ENCODE peak calls at places on chromosomes 7 and 10, in ten cellular contexts. J, F, T, Y, H, Z, D, I, U and X are unnamed samples.

GRCh38 chr10:28684986-28685580 is 7.8 kb downstream of the BAMBI start:
- DNase-seq in U (no peak), T (no peak), J (no peak), H (no peak), Y (no peak), F (no peak), D (no peak), Z (no peak), I (no peak), X (no peak)

GRCh38 chr7:75740846-75741497 is 2.2 kb upstream of the HIP1 start:
- DNase-seq in F (peak), T (peak), Y (peak), J (no peak), Z (peak), D (no peak), I (no peak), H (peak), U (peak), X (peak)

GRCh38 chr7:144842377-144842851 is 6.6 kb upstream of the TPK1 start:
- DNase-seq in F (peak), Z (peak), Y (peak), U (peak), J (no peak), T (no peak), I (no peak), D (no peak), H (no peak), X (peak)

GRCh38 chr10:130013263-130013937 is 49.3 kb upstream of the EBF3 start:
- DNase-seq in T (no peak), H (no peak), F (no peak), U (no peak), J (no peak), Z (no peak), Y (no peak), I (no peak), D (no peak), X (no peak)

GRCh38 chr10:110495731-110496552 is 1.8 kb upstream of the DUSP5 start:
- DNase-seq in Y (peak), U (no peak), I (peak), F (no peak), D (no peak), J (peak), T (no peak), H (no peak), Z (peak), X (no peak)

GRCh38 chr10:30111340-30111980 is 52.1 kb upstream of the JCAD start:
- DNase-seq in U (no peak), I (no peak), D (no peak), Z (no peak), H (no peak), Y (no peak), F (no peak), J (peak), T (no peak), X (no peak)

GRCh38 chr10:73131913-73132686 is 21.8 kb downstream of the NUDT13 start:
- DNase-seq in H (peak), Z (no peak), D (peak), F (no peak), I (no peak), Y (no peak), U (no peak), J (no peak), T (no peak), X (no peak)

GRCh38 chr10:84139126-84140035 is at the start of gene GHITM:
- DNase-seq in T (peak), Z (peak), H (peak), I (peak), J (peak), D (peak), F (peak), U (peak), Y (peak), X (peak)

GRCh38 chr10:5591336-5591824 is 66.6 kb downstream of the CALML3 start:
- DNase-seq in I (no peak), D (peak), T (no peak), Z (no peak), J (no peak), F (no peak), U (no peak), Y (no peak), H (peak), X (no peak)

GRCh38 chr10:71638577-71639411 is 80.8 kb downstream of the C10orf105 start:
- DNase-seq in T (no peak), Z (peak), J (no peak), F (no peak), U (peak), I (no peak), D (peak), Y (peak), H (peak), X (peak)

GRCh38 chr7:157895520-157896375 is 558.9 kb downstream of the DNAJB6 start:
- DNase-seq in Y (no peak), H (no peak), D (no peak), T (no peak), F (no peak), J (no peak), I (no peak), U (no peak), Z (no peak), X (no peak)

GRCh38 chr7:54581511-54581910 is 39.3 kb downstream of the VSTM2A start:
- DNase-seq in Y (no peak), J (no peak), U (no peak), Z (no peak), I (no peak), D (no peak), H (no peak), F (no peak), T (no peak), X (no peak)

GRCh38 chr10:98172495-98172894 is 38.0 kb downstream of the R3HCC1L start:
- DNase-seq in D (no peak), H (no peak), F (no peak), Y (no peak), T (no peak), J (no peak), I (no peak), Z (no peak), U (no peak), X (no peak)

GRCh38 chr7:75842836-75843446 is 29.3 kb upstream of the CCL24 start:
- DNase-seq in Y (peak), D (no peak), F (no peak), U (no peak), Z (no peak), H (peak), T (peak), J (peak), I (no peak), X (peak)

GRCh38 chr7:95577137-95577536 is 19.2 kb downstream of the PDK4 start:
- DNase-seq in T (no peak), D (no peak), I (no peak), Z (no peak), H (no peak), J (no peak), F (peak), Y (no peak), U (no peak), X (no peak)

GRCh38 chr7:22128528-22128920 is 182.8 kb upstream of the CDCA7L start:
- DNase-seq in J (no peak), Y (no peak), T (no peak), U (no peak), F (no peak), I (no peak), H (no peak), D (no peak), Z (no peak), X (no peak)

GRCh38 chr7:121334875-121335648 is 6.3 kb downstream of the WNT16 start:
- DNase-seq in F (no peak), T (no peak), U (no peak), I (no peak), Y (no peak), J (peak), D (no peak), H (no peak), Z (no peak), X (no peak)

GRCh38 chr10:31803606-31804195 is 124.9 kb downstream of the ARHGAP12 start:
- DNase-seq in T (no peak), I (no peak), J (no peak), F (no peak), H (no peak), D (no peak), Y (no peak), U (no peak), Z (no peak), X (no peak)

GRCh38 chr10:97522937-97523336 is 24.2 kb downstream of the UBTD1 start:
- DNase-seq in H (no peak), T (no peak), Y (no peak), D (no peak), U (no peak), F (no peak), Z (no peak), I (no peak), J (no peak), X (no peak)

GRCh38 chr10:132685121-132685891 is 100.6 kb downstream of the NKX6-2 start:
- DNase-seq in J (peak), D (peak), Y (peak), F (no peak), Z (peak), U (peak), T (no peak), H (peak), I (no peak), X (peak)

GRCh38 chr10:103192451-103193106 is 493 bp downstream of the NT5C2 start:
- DNase-seq in F (peak), T (no peak), H (peak), J (peak), U (peak), I (peak), Z (peak), D (peak), Y (peak), X (peak)

GRCh38 chr7:2843711-2844152 is 376 bp downstream of the GNA12 start:
- DNase-seq in I (peak), D (peak), F (peak), U (peak), J (peak), Z (peak), T (no peak), Y (no peak), H (no peak), X (peak)

GRCh38 chr10:75651452-75651851 is 220.0 kb downstream of the LRMDA start:
- DNase-seq in J (no peak), Y (no peak), Z (peak), I (peak), H (peak), U (no peak), T (no peak), F (no peak), D (no peak), X (peak)

GRCh38 chr10:5502903-5503835 is 3.8 kb upstream of the CALML5 start:
- DNase-seq in I (peak), J (no peak), T (no peak), U (peak), F (no peak), Z (peak), D (no peak), Y (peak), H (no peak), X (no peak)

GRCh38 chr7:95545007-95545615 is 51.2 kb downstream of the PDK4 start:
- DNase-seq in F (peak), Y (peak), D (no peak), H (peak), I (peak), T (no peak), J (peak), Z (peak), U (peak), X (peak)

GRCh38 chr10:11245510-11245909 is 227.8 kb downstream of the CELF2 start:
- DNase-seq in U (no peak), F (no peak), Z (no peak), D (no peak), T (peak), Y (no peak), I (no peak), J (no peak), H (no peak), X (peak)

GRCh38 chr7:47537716-47538640 is 43.9 kb downstream of the TNS3 start:
- DNase-seq in U (no peak), D (no peak), Y (no peak), H (no peak), F (no peak), J (no peak), T (no peak), Z (no peak), I (no peak), X (no peak)

GRCh38 chr7:461453-462172 is 58.0 kb downstream of the PDGFA start:
- DNase-seq in I (peak), Z (no peak), T (no peak), D (peak), F (peak), J (no peak), H (peak), Y (no peak), U (no peak), X (no peak)

GRCh38 chr7:71682181-71682580 is 550.2 kb downstream of the GALNT17 start:
- DNase-seq in U (no peak), J (no peak), Z (no peak), H (no peak), Y (no peak), D (no peak), I (no peak), F (no peak), T (no peak), X (no peak)

GRCh38 chr7:55074008-55074499 is 55.2 kb downstream of the EGFR start:
- DNase-seq in I (no peak), F (peak), T (peak), Z (peak), D (no peak), Y (peak), H (peak), J (peak), U (no peak), X (no peak)

GRCh38 chr7:105015631-105015965 is 1.6 kb downstream of the KMT2E start:
- DNase-seq in T (no peak), D (no peak), U (no peak), Z (peak), Y (peak), F (no peak), H (no peak), I (peak), J (peak), X (peak)

GRCh38 chr7:155544485-155544884 is 1.9 kb downstream of the CNPY1 start:
- DNase-seq in D (no peak), Z (no peak), I (no peak), Y (no peak), H (no peak), J (no peak), U (no peak), F (no peak), T (no peak), X (no peak)

GRCh38 chr10:70650751-70651150 is 21.6 kb upstream of the ADAMTS14 start:
- DNase-seq in U (no peak), F (no peak), D (no peak), Z (no peak), I (no peak), H (no peak), T (no peak), Y (no peak), J (no peak), X (no peak)

DNA sequence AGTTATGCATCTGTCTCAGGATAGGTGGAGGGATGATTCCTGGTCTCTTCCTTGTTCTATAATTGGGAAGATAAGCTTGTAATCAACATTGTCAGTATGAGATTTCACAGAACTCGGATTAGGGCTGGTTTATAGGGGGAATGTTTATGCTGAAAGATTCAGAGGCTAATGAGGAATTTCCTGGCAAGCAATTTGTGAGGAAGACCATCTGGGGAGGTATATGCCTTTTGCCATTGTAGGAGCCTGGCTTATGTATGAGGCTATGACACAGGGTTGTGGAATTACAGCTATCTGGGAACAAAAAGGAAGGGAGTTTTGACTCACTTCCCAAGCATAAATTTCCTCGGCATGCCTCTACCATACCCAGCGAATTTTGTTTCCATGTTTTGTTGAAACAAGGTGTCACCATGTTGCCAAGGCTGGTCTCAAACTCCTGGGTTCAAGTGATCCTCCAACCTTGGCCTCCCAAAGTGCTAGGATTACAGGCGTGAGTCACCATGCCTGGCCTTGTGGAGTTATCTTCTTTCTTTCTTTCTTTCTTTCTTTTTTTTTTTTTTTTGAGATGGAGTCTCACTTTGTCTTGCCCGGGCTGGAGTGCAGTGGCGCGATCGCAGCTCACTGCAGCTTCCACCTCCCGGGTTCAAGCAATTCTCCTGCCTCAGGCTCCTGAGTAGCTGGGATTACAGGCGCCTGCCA is 1.6 kb upstream of the COPS6 start:
- DNase-seq in Y (no peak), D (no peak), T (no peak), I (no peak), J (peak), U (no peak), F (peak), Z (no peak), H (no peak), X (no peak)
- TF ChIP-seq POLR2A in Y (no peak), D (no peak), T (no peak), I (no peak), J (no peak), U (no peak), F (no peak), Z (no peak), H (no peak), X (no peak)

DNA sequence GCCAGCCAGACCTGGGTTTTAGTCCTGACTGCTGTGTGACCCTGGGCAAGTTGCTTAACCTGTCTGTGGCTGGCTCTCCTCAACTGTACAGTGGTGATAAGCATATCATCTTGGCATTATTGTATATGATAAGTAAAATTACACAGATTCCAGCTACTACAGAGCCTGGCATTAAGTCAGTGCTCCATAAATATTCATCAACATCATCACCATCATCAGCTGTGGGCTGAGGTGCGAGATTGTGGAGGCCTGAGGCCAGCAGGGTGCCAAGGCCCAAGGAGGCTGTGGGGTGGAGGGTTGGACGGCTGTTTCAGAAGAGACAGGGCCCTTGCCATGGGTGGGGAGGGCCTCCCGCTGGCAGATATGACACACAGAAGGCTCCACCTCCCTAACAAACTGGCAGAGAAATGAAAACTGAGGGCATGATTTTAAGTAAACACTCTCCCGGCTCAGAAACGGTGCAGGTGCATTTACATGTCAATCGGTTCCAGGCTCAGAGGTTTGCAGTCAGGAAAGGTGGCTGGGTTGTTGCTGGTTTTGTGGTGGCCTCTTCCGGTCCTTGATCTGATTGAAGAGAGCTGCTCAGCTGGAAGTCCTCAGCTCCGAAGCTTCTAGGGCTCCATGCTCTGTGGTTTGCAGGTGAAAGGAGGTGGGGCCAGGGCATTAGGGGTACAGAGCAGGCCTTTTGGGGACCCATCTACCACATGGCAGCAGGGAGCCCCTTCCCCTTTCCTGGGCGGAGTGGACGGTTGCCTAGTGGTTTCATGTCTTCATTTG is 10.2 kb downstream of the CRYGN start:
- DNase-seq in F (no peak), D (no peak), H (no peak), Z (peak), T (peak), U (no peak), J (peak), I (peak), Y (peak), X (peak)
- TF ChIP-seq CTCF in F (no peak), D (no peak), H (no peak), Z (no peak), T (no peak), U (no peak), J (no peak), I (no peak), Y (no peak), X (no peak)

DNA sequence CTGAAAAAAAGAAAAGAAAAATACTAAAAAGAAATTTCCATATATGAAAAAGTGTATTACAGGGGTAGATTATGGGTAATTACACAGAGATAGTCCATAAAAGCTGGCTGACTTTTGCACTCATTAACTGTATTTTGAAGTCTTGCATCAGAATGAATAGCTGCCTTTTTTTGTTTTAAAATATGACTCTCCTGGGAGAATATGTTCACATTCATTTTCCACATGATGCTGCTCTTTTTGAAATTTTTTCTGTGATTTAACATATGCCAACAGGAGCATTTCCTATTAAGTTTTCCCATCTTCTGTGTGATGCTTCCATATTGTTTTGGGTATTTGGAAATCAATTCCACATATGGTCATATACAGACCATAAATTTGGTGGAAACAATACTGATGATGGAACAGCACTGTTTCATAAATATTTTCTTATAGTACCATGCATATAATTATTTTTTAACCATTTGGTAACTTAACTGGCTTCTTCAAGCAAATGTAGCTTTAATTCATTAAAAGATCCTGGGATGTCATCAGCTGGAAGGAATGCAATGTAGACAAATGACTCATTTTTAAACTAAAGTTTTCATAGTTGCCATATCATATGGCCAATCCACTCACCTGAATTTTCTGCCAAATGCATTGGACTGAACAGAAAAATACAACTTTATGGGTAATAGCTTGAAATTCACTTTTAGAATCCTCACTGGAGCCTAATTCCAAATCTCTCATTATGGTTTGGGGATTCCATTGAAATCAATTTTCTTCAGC is 313.9 kb upstream of the GLI3 start:
- DNase-seq in I (no peak), H (no peak), Z (no peak), T (no peak), F (no peak), Y (no peak), U (no peak), D (no peak), J (no peak), X (no peak)
- TF ChIP-seq POLR2A in I (no peak), H (no peak), Z (no peak), T (no peak), F (no peak), Y (no peak), U (no peak), D (no peak), J (no peak), X (no peak)

GRCh38 chr7:151697942-151698341 is 178.2 kb upstream of the RHEB start:
- DNase-seq in F (no peak), U (no peak), J (no peak), Z (no peak), D (no peak), I (no peak), T (no peak), H (no peak), Y (no peak), X (peak)

GRCh38 chr7:151695856-151696555 is 176.3 kb upstream of the RHEB start:
- DNase-seq in D (peak), H (no peak), J (no peak), U (no peak), T (no peak), Z (no peak), F (no peak), Y (no peak), I (no peak), X (no peak)

GRCh38 chr7:151694828-151695580 is 175.3 kb upstream of the RHEB start:
- DNase-seq in Z (no peak), T (no peak), Y (no peak), F (peak), H (peak), I (peak), D (peak), J (no peak), U (no peak), X (no peak)

GRCh38 chr7:151697515-151697895 is 177.8 kb upstream of the RHEB start:
- DNase-seq in U (no peak), Z (no peak), F (no peak), T (no peak), I (no peak), J (no peak), D (no peak), Y (no peak), H (no peak), X (no peak)

GRCh38 chr7:151696738-151697514 is 177.2 kb upstream of the RHEB start:
- DNase-seq in D (peak), U (no peak), T (no peak), I (no peak), Z (peak), F (no peak), H (peak), Y (peak), J (no peak), X (no peak)
- TF ChIP-seq CTCF in D (peak), U (no peak), T (no peak), I (no peak), Z (no peak), F (no peak), H (peak), Y (no peak), J (no peak), X (no peak)